ENCODE peak calls at places on chromosome 6, in six cellular contexts. R is IMR-90, J is neuronal stem cell, X is H1, D is mesendoderm, H is trophoblast cell. F is an unnamed sample.
A peak's percentile ranks its signal among the peaks of the same experiment; 100 is the strongest.

GRCh38 chr6:47478233-47479155 is 905 bp downstream of the CD2AP start:
- DNase-seq in R (peak; percentile 30), D (peak; percentile 73), H (peak; percentile 28), X (peak; percentile 77), J (no peak), F (peak; percentile 50)

GRCh38 chr6:22497299-22497698 is 72.1 kb upstream of the HDGFL1 start:
- DNase-seq in J (no peak), D (no peak), R (no peak), H (no peak), X (no peak), F (no peak)

GRCh38 chr6:10558575-10558974 is 37.4 kb downstream of the GCNT2 start:
- DNase-seq in D (peak; percentile 76), J (no peak), H (no peak), R (no peak), X (no peak), F (no peak)

GRCh38 chr6:16472349-16473069 is 234.1 kb downstream of the GMPR start:
- DNase-seq in H (peak; percentile 66), J (no peak), D (peak; percentile 51), X (no peak), R (peak; percentile 92), F (peak; percentile 75)

GRCh38 chr6:33610779-33611421 is 10.2 kb upstream of the ITPR3 start:
- DNase-seq in D (no peak), R (no peak), H (no peak), J (no peak), X (peak; percentile 64), F (no peak)

GRCh38 chr6:1473166-1473565 is 83.8 kb downstream of the FOXF2 start:
- DNase-seq in X (no peak), J (no peak), R (no peak), D (peak; percentile 35), H (no peak), F (no peak)

GRCh38 chr6:104771258-104771832 is 88.4 kb downstream of the HACE1 start:
- DNase-seq in H (peak; percentile 55), J (peak; percentile 2), R (peak; percentile 44), D (peak; percentile 36), X (no peak), F (peak; percentile 58)

GRCh38 chr6:129368076-129368475 is 341.9 kb downstream of the ARHGAP18 start:
- DNase-seq in D (peak; percentile 56), X (no peak), H (no peak), J (no peak), R (no peak), F (no peak)

GRCh38 chr6:29926795-29927427 is 15.4 kb upstream of the HLA-A start:
- DNase-seq in J (no peak), R (peak; percentile 73), D (no peak), X (peak; percentile 64), H (peak; percentile 43), F (no peak)

GRCh38 chr6:113120577-113121285 is 736.4 kb upstream of the MARCKS start:
- DNase-seq in H (peak; percentile 95), X (no peak), R (peak; percentile 93), J (no peak), D (peak; percentile 78), F (peak; percentile 94)

GRCh38 chr6:2109796-2110195 is 135.6 kb downstream of the GMDS start:
- DNase-seq in X (no peak), R (no peak), D (no peak), H (no peak), J (no peak), F (no peak)

GRCh38 chr6:139939189-139939979 is 564.9 kb upstream of the CITED2 start:
- DNase-seq in J (peak; percentile 36), D (peak; percentile 87), H (peak; percentile 34), X (no peak), R (no peak), F (no peak)

GRCh38 chr6:168746013-168746412 is 305.0 kb downstream of the SMOC2 start:
- DNase-seq in H (peak; percentile 37), X (no peak), D (no peak), R (no peak), J (no peak), F (no peak)

GRCh38 chr6:106629859-106630163 is 433 bp downstream of the QRSL1 start:
- DNase-seq in D (no peak), H (peak; percentile 21), X (no peak), J (no peak), R (no peak), F (no peak)

GRCh38 chr6:106631356-106631755 is 2.0 kb downstream of the QRSL1 start:
- DNase-seq in H (no peak), J (no peak), X (no peak), D (no peak), R (peak; percentile 13), F (no peak)

GRCh38 chr6:106630366-106630765 is 988 bp downstream of the QRSL1 start:
- DNase-seq in X (no peak), H (peak; percentile 21), R (no peak), D (peak; percentile 4), J (no peak), F (no peak)

GRCh38 chr6:106628658-106629102 is 618 bp downstream of the RTN4IP1 start:
- DNase-seq in R (peak; percentile 16), X (no peak), D (peak; percentile 7), J (no peak), H (peak; percentile 45), F (no peak)

DNA sequence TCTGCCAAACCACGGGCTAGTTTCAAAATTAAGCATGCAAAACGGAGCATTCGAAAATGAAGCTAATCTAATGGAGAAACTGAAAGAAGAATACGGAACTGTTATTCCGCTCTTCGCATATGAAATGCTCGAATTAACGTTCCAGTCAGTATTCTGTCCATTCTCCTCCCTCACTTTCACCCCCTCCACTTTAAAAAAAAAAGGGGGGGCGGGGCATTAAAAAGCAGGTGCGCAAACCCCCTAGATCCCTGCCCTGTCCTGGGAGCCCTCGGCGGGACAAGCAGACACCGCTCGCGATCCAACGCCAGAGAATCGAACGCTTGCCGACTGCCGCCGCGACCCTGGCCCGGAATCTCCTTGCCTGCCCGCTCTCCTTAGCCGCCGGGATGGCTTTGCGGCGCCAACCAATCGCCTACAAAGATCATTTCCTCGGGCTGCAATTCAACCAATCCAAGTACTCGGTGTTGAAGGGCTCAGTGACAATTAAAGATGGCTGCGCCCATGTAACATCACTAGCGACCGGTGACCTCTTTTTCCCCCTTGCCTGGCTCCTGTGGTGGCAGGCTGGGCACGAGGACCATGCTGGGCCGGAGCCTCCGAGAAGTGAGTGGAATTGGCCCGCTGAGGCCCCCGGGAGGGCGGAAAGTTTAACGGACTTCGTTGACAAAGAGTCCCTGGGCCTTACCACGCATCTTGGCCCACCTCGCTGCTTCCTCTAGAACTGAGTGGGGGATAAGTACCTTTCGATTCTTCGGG is at the start of the genes QRSL1 and RTN4IP1:
- DNase-seq in J (peak; percentile 93), H (peak; percentile 98), X (peak; percentile 88), D (peak; percentile 97), R (peak; percentile 92), F (peak; percentile 95)
- H4K8ac ChIP-seq in J (no peak within 1 kb of the TSS), H (peak within 1 kb of the TSS; percentile 97), X (peak within 1 kb of the TSS; percentile 97), D (no peak within 1 kb of the TSS), R (peak within 1 kb of the TSS; percentile 96), F (peak within 1 kb of the TSS; percentile 81)

GRCh38 chr6:163886394-163886793 is 471.9 kb downstream of the QKI start:
- DNase-seq in D (no peak), J (no peak), X (no peak), R (no peak), H (no peak), F (no peak)

GRCh38 chr6:163892814-163893561 is 478.5 kb downstream of the QKI start:
- DNase-seq in D (no peak), R (no peak), X (no peak), H (no peak), J (no peak), F (no peak)

GRCh38 chr6:163888030-163888819 is 473.7 kb downstream of the QKI start:
- DNase-seq in X (no peak), D (no peak), H (no peak), R (no peak), J (no peak), F (no peak)

GRCh38 chr6:163893609-163894189 is 479.2 kb downstream of the QKI start:
- DNase-seq in X (no peak), H (no peak), J (no peak), D (no peak), R (no peak), F (no peak)

DNA sequence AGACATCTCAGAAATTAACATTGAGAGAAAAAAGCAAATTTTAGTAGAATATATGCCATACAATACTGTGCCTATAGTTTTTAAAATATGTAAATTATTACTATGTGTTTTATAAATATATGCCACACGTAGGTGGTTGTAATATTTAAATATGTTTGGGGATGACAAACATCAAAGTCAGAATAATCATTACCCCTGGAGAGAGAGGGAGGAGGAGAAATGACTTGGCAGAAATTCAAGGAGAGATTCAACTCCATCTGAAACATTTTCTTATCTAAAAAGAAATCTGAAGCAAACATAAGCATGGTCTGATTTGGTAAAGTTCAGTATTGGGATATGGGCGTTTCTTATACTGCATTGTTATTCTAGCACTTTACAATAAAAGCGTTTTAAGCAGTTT is 475.6 kb downstream of the QKI start:
- DNase-seq in X (no peak), R (no peak), J (no peak), H (no peak), D (no peak), F (no peak)
- H3K4me3 ChIP-seq in X (no peak overlapping the region), R (no peak overlapping the region), J (no peak overlapping the region), H (no peak overlapping the region), D (no peak overlapping the region), F (no peak overlapping the region)

GRCh38 chr6:158050955-158051354 is 69.3 kb downstream of the SYNJ2 start:
- DNase-seq in H (no peak), X (no peak), R (peak; percentile 56), D (no peak), J (no peak), F (peak; percentile 36)
- H3K27ac ChIP-seq in H (no peak overlapping the region), X (no peak overlapping the region), R (peak overlapping the region; percentile 1), D (no peak overlapping the region), J (no peak overlapping the region), F (no peak overlapping the region)

DNA sequence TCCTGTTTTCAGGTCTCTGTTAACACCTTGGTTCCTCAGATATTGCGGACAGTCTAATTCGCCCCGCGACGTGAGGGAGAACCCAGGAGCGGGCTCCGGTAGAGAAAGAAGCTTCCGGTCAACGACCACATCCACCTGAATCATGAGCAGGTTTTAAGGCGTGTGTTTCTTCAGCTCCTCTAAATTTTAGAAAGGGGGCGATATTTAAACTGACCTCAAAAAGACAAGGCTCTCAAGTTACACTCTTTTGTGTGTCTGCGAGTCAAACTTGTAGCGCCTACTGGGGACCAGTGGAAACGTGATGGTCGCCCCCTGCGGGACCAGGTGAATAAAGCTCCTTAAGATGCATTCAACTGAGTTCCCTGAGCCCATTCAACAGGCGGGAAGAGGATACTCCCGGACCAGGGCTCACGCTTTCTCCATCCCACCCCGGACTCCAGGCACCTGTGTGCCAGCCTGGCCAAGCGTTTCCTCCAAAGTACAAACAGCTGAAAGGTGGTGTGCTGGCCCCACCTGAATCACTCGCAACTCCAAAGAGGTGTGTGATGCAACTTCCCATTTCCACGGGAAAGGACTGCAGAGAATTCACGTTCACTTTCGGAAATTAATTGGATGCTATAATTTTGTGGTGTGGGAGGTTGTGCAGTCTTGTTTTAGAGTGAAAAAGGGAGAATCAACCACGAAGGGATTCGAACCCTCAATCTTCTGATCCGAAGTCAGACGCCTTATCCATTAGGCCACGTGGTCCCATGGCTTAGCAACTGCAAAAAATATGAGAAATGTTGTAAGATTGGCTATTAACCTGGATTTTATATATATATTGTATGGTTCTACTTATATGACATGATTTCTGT is 17.0 kb downstream of the GPX5 start:
- DNase-seq in D (peak; percentile 99), X (peak; percentile 88), R (peak; percentile 91), H (peak; percentile 89), J (peak; percentile 87), F (peak; percentile 73)
- H4K8ac ChIP-seq in D (no peak overlapping the region), X (no peak overlapping the region), R (no peak overlapping the region), H (no peak overlapping the region), J (peak overlapping the region; percentile 78), F (no peak overlapping the region)